ENCODE peak calls at places on chromosomes 13 and 19, in five cellular contexts. One of them, this sample, is unnamed.

GRCh38 chr13:79398915-79399314 is 7.1 kb downstream of the RBM26 start:
- DNase-seq in psoas muscle: no peak
- DNase-seq in glutamatergic neuron: no peak
- DNase-seq in AG04450: no peak
- DNase-seq in BE2C: no peak
- DNase-seq in this sample: no peak

GRCh38 chr19:5051619-5052018 is 82.7 kb downstream of the KDM4B start:
- DNase-seq in glutamatergic neuron: no peak
- DNase-seq in BE2C: no peak
- DNase-seq in AG04450: no peak
- DNase-seq in psoas muscle: no peak
- DNase-seq in this sample: no peak

GRCh38 chr19:18605196-18605545 is 1.4 kb downstream of the CRLF1 start:
- DNase-seq in psoas muscle: no peak
- DNase-seq in glutamatergic neuron: no peak
- DNase-seq in AG04450: no peak
- DNase-seq in BE2C: no peak
- DNase-seq in this sample: no peak

GRCh38 chr19:15280915-15281683 is 48.9 kb upstream of the EPHX3 start:
- DNase-seq in BE2C: peak; percentile 85
- DNase-seq in AG04450: peak; percentile 72
- DNase-seq in psoas muscle: peak; percentile 91
- DNase-seq in glutamatergic neuron: peak; percentile 79
- DNase-seq in this sample: no peak

GRCh38 chr19:1467228-1467511 is 11.8 kb downstream of the C19orf25 start:
- DNase-seq in glutamatergic neuron: no peak
- DNase-seq in BE2C: no peak
- DNase-seq in AG04450: no peak
- DNase-seq in psoas muscle: no peak
- DNase-seq in this sample: peak; percentile 67

GRCh38 chr13:20492641-20493040 is 33.0 kb downstream of the CRYL1 start:
- DNase-seq in AG04450: no peak
- DNase-seq in psoas muscle: no peak
- DNase-seq in glutamatergic neuron: peak; percentile 32
- DNase-seq in BE2C: peak; percentile 35
- DNase-seq in this sample: no peak

GRCh38 chr19:8456064-8456463 is 11.3 kb downstream of the HNRNPM start:
- DNase-seq in BE2C: peak; percentile 44
- DNase-seq in glutamatergic neuron: peak; percentile 47
- DNase-seq in psoas muscle: no peak
- DNase-seq in AG04450: no peak
- DNase-seq in this sample: no peak

GRCh38 chr19:54502518-54503048 is at the start of gene LAIR2:
- DNase-seq in AG04450: no peak
- DNase-seq in BE2C: no peak
- DNase-seq in glutamatergic neuron: no peak
- DNase-seq in psoas muscle: no peak
- DNase-seq in this sample: no peak

GRCh38 chr13:31797154-31797775 is 57.9 kb downstream of the RXFP2 start:
- DNase-seq in BE2C: no peak
- DNase-seq in psoas muscle: no peak
- DNase-seq in AG04450: peak; percentile 2
- DNase-seq in glutamatergic neuron: no peak
- DNase-seq in this sample: no peak

GRCh38 chr13:100859861-100860260 is 185.3 kb upstream of the TMTC4 start:
- DNase-seq in psoas muscle: no peak
- DNase-seq in glutamatergic neuron: no peak
- DNase-seq in BE2C: no peak
- DNase-seq in AG04450: no peak
- DNase-seq in this sample: no peak

GRCh38 chr13:78067290-78067689 is 148.7 kb upstream of the EDNRB start:
- DNase-seq in psoas muscle: no peak
- DNase-seq in glutamatergic neuron: no peak
- DNase-seq in AG04450: no peak
- DNase-seq in BE2C: no peak
- DNase-seq in this sample: no peak

GRCh38 chr19:11924886-11925583 is at the start of gene ZNF700:
- DNase-seq in BE2C: peak; percentile 97
- DNase-seq in AG04450: peak; percentile 69
- DNase-seq in glutamatergic neuron: peak; percentile 94
- DNase-seq in psoas muscle: peak; percentile 93
- DNase-seq in this sample: peak; percentile 96

GRCh38 chr13:60012503-60012902 is 151.2 kb downstream of the DIAPH3 start:
- DNase-seq in glutamatergic neuron: no peak
- DNase-seq in psoas muscle: no peak
- DNase-seq in BE2C: no peak
- DNase-seq in AG04450: no peak
- DNase-seq in this sample: no peak

GRCh38 chr13:25910243-25910642 is 141.6 kb downstream of the SHISA2 start:
- DNase-seq in glutamatergic neuron: no peak
- DNase-seq in BE2C: no peak
- DNase-seq in psoas muscle: no peak
- DNase-seq in AG04450: no peak
- DNase-seq in this sample: no peak

GRCh38 chr19:42191855-42192254 is 25.6 kb downstream of the DEDD2 start:
- DNase-seq in AG04450: peak; percentile 26
- DNase-seq in BE2C: no peak
- DNase-seq in psoas muscle: no peak
- DNase-seq in glutamatergic neuron: no peak
- DNase-seq in this sample: no peak

GRCh38 chr13:43662976-43663375 is 123.8 kb downstream of the ENOX1 start:
- DNase-seq in AG04450: no peak
- DNase-seq in psoas muscle: no peak
- DNase-seq in glutamatergic neuron: no peak
- DNase-seq in BE2C: no peak
- DNase-seq in this sample: no peak

GRCh38 chr13:105033999-105034398 is 1501.5 kb downstream of the EFNB2 start:
- DNase-seq in AG04450: no peak
- DNase-seq in BE2C: no peak
- DNase-seq in psoas muscle: no peak
- DNase-seq in glutamatergic neuron: no peak
- DNase-seq in this sample: no peak

GRCh38 chr19:18446811-18447359 is 9.0 kb upstream of the ISYNA1 start:
- DNase-seq in glutamatergic neuron: no peak
- DNase-seq in BE2C: no peak
- DNase-seq in psoas muscle: no peak
- DNase-seq in AG04450: no peak
- DNase-seq in this sample: no peak

GRCh38 chr13:80083516-80084085 is 257.3 kb downstream of the SPRY2 start:
- DNase-seq in BE2C: no peak
- DNase-seq in psoas muscle: no peak
- DNase-seq in glutamatergic neuron: no peak
- DNase-seq in AG04450: no peak
- DNase-seq in this sample: no peak

GRCh38 chr19:42032428-42032827 is 37.6 kb downstream of the GRIK5 start:
- DNase-seq in AG04450: no peak
- DNase-seq in BE2C: no peak
- DNase-seq in psoas muscle: no peak
- DNase-seq in glutamatergic neuron: no peak
- DNase-seq in this sample: no peak

GRCh38 chr19:55086730-55087541 is 11.3 kb downstream of the EPS8L1 start:
- DNase-seq in BE2C: peak; percentile 97
- DNase-seq in glutamatergic neuron: peak; percentile 99
- DNase-seq in AG04450: peak; percentile 82
- DNase-seq in psoas muscle: peak; percentile 96
- DNase-seq in this sample: peak; percentile 90

GRCh38 chr19:58380037-58380735 is 644 bp downstream of the ZNF837 start:
- DNase-seq in BE2C: no peak
- DNase-seq in psoas muscle: no peak
- DNase-seq in glutamatergic neuron: no peak
- DNase-seq in AG04450: no peak
- DNase-seq in this sample: no peak

GRCh38 chr19:13169769-13170168 is 19.6 kb downstream of the IER2 start:
- DNase-seq in psoas muscle: no peak
- DNase-seq in glutamatergic neuron: no peak
- DNase-seq in BE2C: no peak
- DNase-seq in AG04450: no peak
- DNase-seq in this sample: no peak

GRCh38 chr19:18883530-18884304 is 12.2 kb downstream of the CERS1 start:
- DNase-seq in psoas muscle: no peak
- DNase-seq in BE2C: no peak
- DNase-seq in glutamatergic neuron: no peak
- DNase-seq in AG04450: no peak
- DNase-seq in this sample: no peak

GRCh38 chr19:40718774-40719391 is 2.0 kb downstream of the ITPKC start:
- DNase-seq in BE2C: no peak
- DNase-seq in psoas muscle: peak; percentile 75
- DNase-seq in glutamatergic neuron: peak; percentile 54
- DNase-seq in AG04450: no peak
- DNase-seq in this sample: peak; percentile 82

GRCh38 chr19:10699650-10700335 is 1.4 kb upstream of the QTRT1 start:
- DNase-seq in glutamatergic neuron: peak; percentile 69
- DNase-seq in BE2C: peak; percentile 72
- DNase-seq in AG04450: peak; percentile 23
- DNase-seq in psoas muscle: no peak
- DNase-seq in this sample: no peak

GRCh38 chr13:103371271-103371670 is 305.1 kb upstream of the SLC10A2 start:
- DNase-seq in psoas muscle: no peak
- DNase-seq in BE2C: no peak
- DNase-seq in glutamatergic neuron: no peak
- DNase-seq in AG04450: no peak
- DNase-seq in this sample: no peak

DNA sequence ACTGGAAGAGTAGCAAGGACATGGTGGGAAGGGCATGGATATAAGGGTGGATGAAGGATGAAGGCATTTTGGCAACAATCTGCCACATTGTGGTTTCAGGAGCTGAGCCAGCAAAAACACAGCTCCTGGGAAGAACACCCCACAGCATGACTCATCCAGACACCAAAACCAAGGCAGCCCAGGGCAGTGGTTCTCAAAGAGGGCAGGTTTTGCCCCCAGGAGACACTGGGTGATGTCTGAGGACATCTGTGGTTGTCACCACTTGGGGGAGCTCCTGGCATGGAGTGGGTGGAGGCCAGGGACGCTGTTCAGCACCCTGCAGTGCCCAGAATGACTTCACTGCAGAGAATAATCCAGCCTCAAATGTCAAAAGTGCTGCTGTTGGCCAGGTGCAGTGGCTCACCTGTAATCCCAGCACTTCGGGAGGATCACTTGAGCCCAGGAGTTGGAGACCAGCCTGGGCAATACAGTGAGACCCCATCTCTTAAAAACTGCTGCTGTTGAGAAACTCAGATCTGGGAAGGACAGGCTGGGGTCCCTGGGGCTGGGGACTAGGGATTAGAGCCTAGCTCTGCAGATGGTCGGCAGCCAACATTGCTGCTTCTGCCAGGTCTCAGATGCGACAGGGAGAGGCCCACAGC is 16.1 kb downstream of the ZFR2 start:
- DNase-seq in psoas muscle: no peak
- DNase-seq in AG04450: no peak
- DNase-seq in glutamatergic neuron: no peak
- DNase-seq in BE2C: peak; percentile 38
- DNase-seq in this sample: no peak
- TF ChIP-seq CTCF in psoas muscle: peak; percentile 14
- TF ChIP-seq CTCF in AG04450: peak; percentile 13
- TF ChIP-seq CTCF in glutamatergic neuron: no peak
- TF ChIP-seq CTCF in BE2C: peak; percentile 43
- TF ChIP-seq CTCF in this sample: peak; percentile 46

DNA sequence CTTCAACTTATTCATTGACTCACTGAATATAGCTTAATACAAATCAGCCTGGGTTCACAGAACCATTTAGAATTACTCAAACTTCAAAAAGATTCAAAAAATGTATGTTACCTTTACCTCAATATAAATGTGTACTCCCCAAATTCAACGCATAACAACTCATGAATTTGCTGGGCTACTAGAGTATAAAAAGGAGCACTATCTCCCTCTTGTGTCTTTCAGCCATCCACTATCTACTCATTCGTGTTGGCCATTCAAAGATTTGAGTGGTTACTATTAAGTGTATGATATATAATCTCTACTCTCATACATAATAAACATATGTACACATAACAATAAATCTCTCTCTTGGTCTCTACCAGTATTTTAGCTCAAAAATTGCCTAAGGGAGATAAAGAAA is 20.3 kb downstream of the INTS6 start:
- DNase-seq in psoas muscle: no peak
- DNase-seq in AG04450: no peak
- DNase-seq in BE2C: no peak
- DNase-seq in glutamatergic neuron: no peak
- DNase-seq in this sample: no peak
- TF ChIP-seq CTCF in psoas muscle: no peak
- TF ChIP-seq CTCF in AG04450: no peak
- TF ChIP-seq CTCF in BE2C: peak; percentile 19
- TF ChIP-seq CTCF in glutamatergic neuron: no peak
- TF ChIP-seq CTCF in this sample: no peak

GRCh38 chr19:49570997-49571676 is 9.2 kb downstream of the NOSIP start:
- DNase-seq in BE2C: peak; percentile 63
- DNase-seq in psoas muscle: no peak
- DNase-seq in AG04450: no peak
- DNase-seq in glutamatergic neuron: peak; percentile 47
- DNase-seq in this sample: no peak
- TF ChIP-seq CTCF in BE2C: peak; percentile 55
- TF ChIP-seq CTCF in psoas muscle: peak; percentile 29
- TF ChIP-seq CTCF in AG04450: no peak
- TF ChIP-seq CTCF in glutamatergic neuron: no peak
- TF ChIP-seq CTCF in this sample: no peak

DNA sequence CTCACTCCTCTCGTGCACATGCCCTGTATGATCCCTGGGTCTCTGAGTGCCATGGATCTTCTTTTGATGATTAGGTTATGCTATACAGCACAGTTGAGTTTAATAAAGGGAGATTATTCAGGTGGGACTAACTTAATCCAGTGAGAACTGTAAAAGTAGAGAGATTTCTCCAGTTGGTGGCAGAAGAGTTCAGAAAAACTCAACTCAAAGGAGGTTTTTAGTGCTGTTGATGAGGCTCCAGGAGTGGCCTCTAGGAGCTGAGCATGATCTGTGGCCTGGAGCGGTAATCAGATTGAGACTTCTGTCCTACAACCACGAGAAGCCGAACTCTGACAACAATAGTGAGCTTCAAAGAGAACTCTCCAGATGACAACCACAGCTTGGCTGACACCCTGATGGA is 413.5 kb downstream of the ZNF536 start:
- DNase-seq in psoas muscle: no peak
- DNase-seq in glutamatergic neuron: no peak
- DNase-seq in BE2C: no peak
- DNase-seq in AG04450: no peak
- DNase-seq in this sample: no peak
- TF ChIP-seq CTCF in psoas muscle: no peak
- TF ChIP-seq CTCF in glutamatergic neuron: no peak
- TF ChIP-seq CTCF in BE2C: no peak
- TF ChIP-seq CTCF in AG04450: no peak
- TF ChIP-seq CTCF in this sample: no peak

DNA sequence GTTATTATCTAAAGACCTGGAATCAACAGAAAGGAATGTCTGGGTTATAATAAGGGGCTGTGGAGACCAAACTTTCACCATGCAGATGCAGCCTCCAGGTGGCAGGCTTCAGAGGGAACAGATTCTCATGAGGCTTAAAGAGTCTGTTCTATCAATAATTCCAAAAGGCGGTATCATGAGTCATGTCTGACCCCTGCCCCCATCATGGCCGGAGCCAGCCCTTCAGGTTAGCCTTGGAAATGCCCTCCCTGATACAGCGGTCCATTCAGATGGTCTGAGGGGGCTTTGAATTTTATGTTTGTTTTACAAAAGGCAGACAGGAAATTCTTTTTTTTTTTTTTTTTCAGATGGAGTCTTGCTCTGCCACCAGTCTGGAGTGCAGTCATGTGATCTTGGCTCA is 21.7 kb upstream of the LAMP1 start:
- DNase-seq in BE2C: peak; percentile 55
- DNase-seq in AG04450: peak; percentile 39
- DNase-seq in psoas muscle: peak; percentile 41
- DNase-seq in glutamatergic neuron: peak; percentile 57
- DNase-seq in this sample: no peak
- TF ChIP-seq CTCF in BE2C: peak; percentile 71
- TF ChIP-seq CTCF in AG04450: peak; percentile 67
- TF ChIP-seq CTCF in psoas muscle: peak; percentile 62
- TF ChIP-seq CTCF in glutamatergic neuron: peak; percentile 50
- TF ChIP-seq CTCF in this sample: no peak